ENCODE peak calls at places on chromosomes 16 and 17, in ten cellular contexts. One of them, this sample, is unnamed.

GRCh38 chr17:57135748-57136342 is 50.8 kb downstream of the AKAP1 start:
- DNase-seq in activated T-cell treated with anti-CD3 and anti-CD28 coated beads for 1 hour: no peak
- DNase-seq in mesothelial cell of epicardium: no peak
- DNase-seq in HEK293T: no peak
- DNase-seq in KG1: no peak
- DNase-seq in activated naive CD8-positive, alpha-beta T cell treated with anti-CD3 and anti-CD28 coated beads for 36 hours: no peak
- DNase-seq in fibroblast of the conjunctiva: no peak
- DNase-seq in stimulated activated CD4-positive, alpha-beta T cell treated with anti-CD3 and anti-CD28 coated beads, TNF-alpha, amount 100 ng/mL, for 24 hours: no peak
- DNase-seq in retina: peak
- DNase-seq in T-helper 1 cell: no peak
- DNase-seq in this sample: no peak

GRCh38 chr16:4846503-4846900 is 586 bp downstream of the GLYR1 start:
- DNase-seq in activated T-cell treated with anti-CD3 and anti-CD28 coated beads for 1 hour: no peak
- DNase-seq in mesothelial cell of epicardium: peak
- DNase-seq in HEK293T: peak
- DNase-seq in KG1: no peak
- DNase-seq in activated naive CD8-positive, alpha-beta T cell treated with anti-CD3 and anti-CD28 coated beads for 36 hours: peak
- DNase-seq in fibroblast of the conjunctiva: no peak
- DNase-seq in stimulated activated CD4-positive, alpha-beta T cell treated with anti-CD3 and anti-CD28 coated beads, TNF-alpha, amount 100 ng/mL, for 24 hours: peak
- DNase-seq in retina: no peak
- DNase-seq in T-helper 1 cell: no peak
- DNase-seq in this sample: peak

GRCh38 chr17:76176701-76177574 is 35.9 kb upstream of the FOXJ1 start:
- DNase-seq in activated T-cell treated with anti-CD3 and anti-CD28 coated beads for 1 hour: no peak
- DNase-seq in mesothelial cell of epicardium: no peak
- DNase-seq in HEK293T: no peak
- DNase-seq in KG1: no peak
- DNase-seq in activated naive CD8-positive, alpha-beta T cell treated with anti-CD3 and anti-CD28 coated beads for 36 hours: no peak
- DNase-seq in fibroblast of the conjunctiva: no peak
- DNase-seq in stimulated activated CD4-positive, alpha-beta T cell treated with anti-CD3 and anti-CD28 coated beads, TNF-alpha, amount 100 ng/mL, for 24 hours: no peak
- DNase-seq in retina: no peak
- DNase-seq in T-helper 1 cell: no peak
- DNase-seq in this sample: no peak

GRCh38 chr16:3577302-3577752 is at the start of gene NLRC3:
- DNase-seq in activated T-cell treated with anti-CD3 and anti-CD28 coated beads for 1 hour: peak
- DNase-seq in mesothelial cell of epicardium: no peak
- DNase-seq in HEK293T: no peak
- DNase-seq in KG1: peak
- DNase-seq in activated naive CD8-positive, alpha-beta T cell treated with anti-CD3 and anti-CD28 coated beads for 36 hours: peak
- DNase-seq in fibroblast of the conjunctiva: no peak
- DNase-seq in stimulated activated CD4-positive, alpha-beta T cell treated with anti-CD3 and anti-CD28 coated beads, TNF-alpha, amount 100 ng/mL, for 24 hours: no peak
- DNase-seq in retina: no peak
- DNase-seq in T-helper 1 cell: no peak
- DNase-seq in this sample: no peak

GRCh38 chr17:76405967-76406647 is 21.7 kb downstream of the SPHK1 start:
- DNase-seq in activated T-cell treated with anti-CD3 and anti-CD28 coated beads for 1 hour: no peak
- DNase-seq in mesothelial cell of epicardium: no peak
- DNase-seq in HEK293T: no peak
- DNase-seq in KG1: no peak
- DNase-seq in activated naive CD8-positive, alpha-beta T cell treated with anti-CD3 and anti-CD28 coated beads for 36 hours: no peak
- DNase-seq in fibroblast of the conjunctiva: no peak
- DNase-seq in stimulated activated CD4-positive, alpha-beta T cell treated with anti-CD3 and anti-CD28 coated beads, TNF-alpha, amount 100 ng/mL, for 24 hours: no peak
- DNase-seq in retina: no peak
- DNase-seq in T-helper 1 cell: no peak
- DNase-seq in this sample: peak

GRCh38 chr17:39666601-39667261 is 1.5 kb upstream of the PNMT start:
- DNase-seq in activated T-cell treated with anti-CD3 and anti-CD28 coated beads for 1 hour: no peak
- DNase-seq in mesothelial cell of epicardium: no peak
- DNase-seq in HEK293T: no peak
- DNase-seq in KG1: no peak
- DNase-seq in activated naive CD8-positive, alpha-beta T cell treated with anti-CD3 and anti-CD28 coated beads for 36 hours: no peak
- DNase-seq in fibroblast of the conjunctiva: no peak
- DNase-seq in stimulated activated CD4-positive, alpha-beta T cell treated with anti-CD3 and anti-CD28 coated beads, TNF-alpha, amount 100 ng/mL, for 24 hours: no peak
- DNase-seq in retina: peak
- DNase-seq in T-helper 1 cell: no peak
- DNase-seq in this sample: peak

GRCh38 chr17:80657561-80657960 is 112.9 kb downstream of the RPTOR start:
- DNase-seq in activated T-cell treated with anti-CD3 and anti-CD28 coated beads for 1 hour: no peak
- DNase-seq in mesothelial cell of epicardium: no peak
- DNase-seq in HEK293T: no peak
- DNase-seq in KG1: no peak
- DNase-seq in activated naive CD8-positive, alpha-beta T cell treated with anti-CD3 and anti-CD28 coated beads for 36 hours: no peak
- DNase-seq in fibroblast of the conjunctiva: no peak
- DNase-seq in stimulated activated CD4-positive, alpha-beta T cell treated with anti-CD3 and anti-CD28 coated beads, TNF-alpha, amount 100 ng/mL, for 24 hours: no peak
- DNase-seq in retina: no peak
- DNase-seq in T-helper 1 cell: no peak
- DNase-seq in this sample: no peak

GRCh38 chr17:35079547-35079946 is 16.0 kb upstream of the RFFL start:
- DNase-seq in activated T-cell treated with anti-CD3 and anti-CD28 coated beads for 1 hour: no peak
- DNase-seq in mesothelial cell of epicardium: no peak
- DNase-seq in HEK293T: no peak
- DNase-seq in KG1: no peak
- DNase-seq in activated naive CD8-positive, alpha-beta T cell treated with anti-CD3 and anti-CD28 coated beads for 36 hours: no peak
- DNase-seq in fibroblast of the conjunctiva: no peak
- DNase-seq in stimulated activated CD4-positive, alpha-beta T cell treated with anti-CD3 and anti-CD28 coated beads, TNF-alpha, amount 100 ng/mL, for 24 hours: no peak
- DNase-seq in retina: no peak
- DNase-seq in T-helper 1 cell: no peak
- DNase-seq in this sample: no peak

GRCh38 chr16:69563605-69564580 is 1.9 kb upstream of the NFAT5 start:
- DNase-seq in activated T-cell treated with anti-CD3 and anti-CD28 coated beads for 1 hour: peak
- DNase-seq in mesothelial cell of epicardium: no peak
- DNase-seq in HEK293T: no peak
- DNase-seq in KG1: peak
- DNase-seq in activated naive CD8-positive, alpha-beta T cell treated with anti-CD3 and anti-CD28 coated beads for 36 hours: peak
- DNase-seq in fibroblast of the conjunctiva: no peak
- DNase-seq in stimulated activated CD4-positive, alpha-beta T cell treated with anti-CD3 and anti-CD28 coated beads, TNF-alpha, amount 100 ng/mL, for 24 hours: no peak
- DNase-seq in retina: peak
- DNase-seq in T-helper 1 cell: peak
- DNase-seq in this sample: no peak

GRCh38 chr17:79053251-79053925 is 21.2 kb upstream of the ENGASE start:
- DNase-seq in activated T-cell treated with anti-CD3 and anti-CD28 coated beads for 1 hour: no peak
- DNase-seq in mesothelial cell of epicardium: no peak
- DNase-seq in HEK293T: no peak
- DNase-seq in KG1: no peak
- DNase-seq in activated naive CD8-positive, alpha-beta T cell treated with anti-CD3 and anti-CD28 coated beads for 36 hours: no peak
- DNase-seq in fibroblast of the conjunctiva: no peak
- DNase-seq in stimulated activated CD4-positive, alpha-beta T cell treated with anti-CD3 and anti-CD28 coated beads, TNF-alpha, amount 100 ng/mL, for 24 hours: no peak
- DNase-seq in retina: no peak
- DNase-seq in T-helper 1 cell: no peak
- DNase-seq in this sample: no peak

GRCh38 chr16:80743772-80744171 is 60.6 kb downstream of the CDYL2 start:
- DNase-seq in activated T-cell treated with anti-CD3 and anti-CD28 coated beads for 1 hour: no peak
- DNase-seq in mesothelial cell of epicardium: no peak
- DNase-seq in HEK293T: no peak
- DNase-seq in KG1: no peak
- DNase-seq in activated naive CD8-positive, alpha-beta T cell treated with anti-CD3 and anti-CD28 coated beads for 36 hours: no peak
- DNase-seq in fibroblast of the conjunctiva: no peak
- DNase-seq in stimulated activated CD4-positive, alpha-beta T cell treated with anti-CD3 and anti-CD28 coated beads, TNF-alpha, amount 100 ng/mL, for 24 hours: no peak
- DNase-seq in retina: no peak
- DNase-seq in T-helper 1 cell: no peak
- DNase-seq in this sample: no peak

GRCh38 chr16:84423416-84423837 is 55.1 kb downstream of the ATP2C2 start:
- DNase-seq in activated T-cell treated with anti-CD3 and anti-CD28 coated beads for 1 hour: no peak
- DNase-seq in mesothelial cell of epicardium: no peak
- DNase-seq in HEK293T: peak
- DNase-seq in KG1: no peak
- DNase-seq in activated naive CD8-positive, alpha-beta T cell treated with anti-CD3 and anti-CD28 coated beads for 36 hours: no peak
- DNase-seq in fibroblast of the conjunctiva: peak
- DNase-seq in stimulated activated CD4-positive, alpha-beta T cell treated with anti-CD3 and anti-CD28 coated beads, TNF-alpha, amount 100 ng/mL, for 24 hours: no peak
- DNase-seq in retina: no peak
- DNase-seq in T-helper 1 cell: no peak
- DNase-seq in this sample: no peak

GRCh38 chr17:3944485-3945388 is 19.5 kb downstream of the ATP2A3 start:
- DNase-seq in activated T-cell treated with anti-CD3 and anti-CD28 coated beads for 1 hour: peak
- DNase-seq in mesothelial cell of epicardium: peak
- DNase-seq in HEK293T: peak
- DNase-seq in KG1: no peak
- DNase-seq in activated naive CD8-positive, alpha-beta T cell treated with anti-CD3 and anti-CD28 coated beads for 36 hours: peak
- DNase-seq in fibroblast of the conjunctiva: peak
- DNase-seq in stimulated activated CD4-positive, alpha-beta T cell treated with anti-CD3 and anti-CD28 coated beads, TNF-alpha, amount 100 ng/mL, for 24 hours: peak
- DNase-seq in retina: peak
- DNase-seq in T-helper 1 cell: peak
- DNase-seq in this sample: no peak

This sample was measured in gastrocnemius medialis.